ENCODE peak calls at places on chromosomes 4 and X, in seven cellular contexts. U is COLO829, E is fibroblast of the aortic adventitia, N is BJ, O is PC-9, R is AG20443, Q is AG08395. L is an unnamed sample.

GRCh38 chr4:73308286-73308685 is 49.7 kb upstream of the ANKRD17 start:
- DNase-seq in Q (peak; percentile 24), O (no peak), U (no peak), R (peak; percentile 14), N (no peak), E (peak; percentile 55), L (no peak)

GRCh38 chr4:86894465-86894864 is 2.2 kb upstream of the C4orf36 start:
- DNase-seq in N (no peak), O (peak; percentile 53), R (no peak), E (no peak), Q (no peak), U (no peak), L (no peak)

GRCh38 chr4:48033825-48034413 is 17.3 kb downstream of the NIPAL1 start:
- DNase-seq in E (peak; percentile 16), O (no peak), U (peak; percentile 14), Q (peak; percentile 15), N (no peak), R (no peak), L (no peak)

GRCh38 chr4:4820264-4820663 is 39.2 kb upstream of the MSX1 start:
- DNase-seq in U (no peak), R (no peak), N (no peak), Q (no peak), E (no peak), O (no peak), L (no peak)

GRCh38 chr4:157514711-157515110 is 294.2 kb downstream of the GRIA2 start:
- DNase-seq in N (no peak), E (no peak), O (no peak), U (peak; percentile 10), R (no peak), Q (no peak), L (no peak)

GRCh38 chrX:153969904-153970397 is 1.7 kb downstream of the HCFC1 start:
- DNase-seq in O (no peak), N (no peak), R (peak; percentile 18), E (peak; percentile 35), U (no peak), Q (peak; percentile 21), L (no peak)

GRCh38 chr4:122537388-122538135 is 81.0 kb upstream of the IL2 start:
- DNase-seq in Q (no peak), R (no peak), U (no peak), E (no peak), N (no peak), O (no peak), L (no peak)

GRCh38 chr4:36206012-36206411 is 38.3 kb downstream of the ARAP2 start:
- DNase-seq in R (no peak), Q (no peak), E (no peak), O (no peak), N (no peak), U (no peak), L (no peak)

GRCh38 chrX:47618923-47619485 is 653 bp downstream of the SYN1 start:
- DNase-seq in Q (no peak), O (no peak), N (no peak), U (no peak), E (no peak), R (no peak), L (no peak)

GRCh38 chr4:38600575-38600974 is 63.4 kb upstream of the KLF3 start:
- DNase-seq in E (no peak), O (no peak), R (no peak), N (no peak), Q (no peak), U (no peak), L (no peak)

GRCh38 chrX:153775293-153775595 is 5.6 kb upstream of the SRPK3 start:
- DNase-seq in O (no peak), E (no peak), N (no peak), R (no peak), U (no peak), Q (no peak), L (no peak)

GRCh38 chr4:40205259-40206198 is 8.7 kb downstream of the RHOH start:
- DNase-seq in R (no peak), N (no peak), Q (no peak), E (no peak), O (no peak), U (no peak), L (no peak)

GRCh38 chrX:81195712-81196111 is 6.0 kb downstream of the HMGN5 start:
- DNase-seq in U (peak; percentile 17), O (no peak), E (peak; percentile 66), R (peak; percentile 29), Q (peak; percentile 50), N (no peak), L (no peak)

GRCh38 chr4:71441186-71442169 is 102.7 kb downstream of the SLC4A4 start:
- DNase-seq in U (no peak), R (no peak), Q (no peak), O (no peak), E (no peak), N (no peak), L (no peak)

GRCh38 chr4:98994474-98995182 is 893 bp upstream of the METAP1 start:
- DNase-seq in R (peak; percentile 24), N (no peak), U (no peak), E (no peak), Q (no peak), O (no peak), L (no peak)

GRCh38 chr4:55372259-55372658 is 23.5 kb upstream of the TMEM165 start:
- DNase-seq in R (no peak), E (no peak), O (no peak), U (no peak), N (no peak), Q (no peak), L (no peak)

GRCh38 chrX:54786972-54787371 is 11.1 kb downstream of the ITIH6 start:
- DNase-seq in Q (no peak), R (no peak), E (no peak), N (no peak), O (no peak), U (no peak), L (no peak)

GRCh38 chrX:10797493-10797892 is 177.1 kb upstream of the MID1 start:
- DNase-seq in O (no peak), Q (no peak), U (no peak), R (no peak), E (peak; percentile 30), N (no peak), L (no peak)

GRCh38 chrX:154384284-154384892 is 5.3 kb downstream of the EMD start:
- DNase-seq in O (no peak), N (no peak), E (no peak), Q (no peak), U (no peak), R (no peak), L (no peak)

GRCh38 chr4:163540977-163541376 is 46.5 kb downstream of the TMA16 start:
- DNase-seq in Q (peak; percentile 73), E (peak; percentile 75), O (peak; percentile 36), N (peak; percentile 36), R (peak; percentile 74), U (peak; percentile 76), L (no peak)

GRCh38 chr4:13920901-13921300 is 293.4 kb upstream of the BOD1L1 start:
- DNase-seq in E (peak; percentile 100), O (peak; percentile 97), Q (peak; percentile 94), U (peak; percentile 78), R (peak; percentile 91), N (peak; percentile 100), L (no peak)

GRCh38 chrX:122134291-122134690 is 1049.8 kb upstream of the GRIA3 start:
- DNase-seq in R (no peak), O (no peak), Q (no peak), N (peak; percentile 1), U (no peak), E (peak; percentile 45), L (no peak)

GRCh38 chr4:2790583-2791517 is 2.0 kb upstream of the SH3BP2 start:
- DNase-seq in R (no peak), O (no peak), N (no peak), Q (no peak), U (no peak), E (no peak), L (no peak)

GRCh38 chr4:2257361-2258001 is 4.4 kb downstream of the MXD4 start:
- DNase-seq in R (no peak), E (no peak), O (no peak), N (no peak), U (no peak), Q (no peak), L (peak; percentile 0)

GRCh38 chr4:123616970-123617392 is 220.4 kb downstream of the SPRY1 start:
- DNase-seq in U (peak; percentile 98), N (peak; percentile 71), Q (peak; percentile 34), E (peak; percentile 44), R (peak; percentile 34), O (no peak), L (no peak)

GRCh38 chrX:77009691-77010090 is 437.5 kb upstream of the FGF16 start:
- DNase-seq in U (no peak), Q (no peak), E (peak; percentile 84), O (peak; percentile 44), N (no peak), R (no peak), L (no peak)

GRCh38 chrX:69607616-69608015 is 8.3 kb upstream of the EDA start:
- DNase-seq in O (no peak), Q (no peak), U (no peak), R (no peak), E (no peak), N (no peak), L (no peak)